ENCODE peak calls at places on chromosomes 4 and X, in seven cellular contexts. B, S, W, O, J, F and L are unnamed samples.

GRCh38 chr4:104942990-104943758 is 203.5 kb upstream of the TET2 start:
- DNase-seq in B (no peak), S (no peak), W (no peak), O (no peak), J (no peak), F (no peak), L (no peak)

GRCh38 chrX:11557120-11557519 is 108.6 kb downstream of the ARHGAP6 start:
- DNase-seq in B (no peak), S (peak), W (peak), O (no peak), J (no peak), F (no peak), L (no peak)

GRCh38 chr4:169074117-169074516 is 64.1 kb upstream of the CBR4 start:
- DNase-seq in B (no peak), S (no peak), W (no peak), O (no peak), J (no peak), F (no peak), L (no peak)

GRCh38 chr4:172942840-172943239 is 225.8 kb upstream of the GALNT7 start:
- DNase-seq in B (no peak), S (no peak), W (no peak), O (no peak), J (no peak), F (no peak), L (no peak)

GRCh38 chrX:12138366-12139313 is at the start of gene FRMPD4:
- DNase-seq in B (peak), S (no peak), W (peak), O (peak), J (peak), F (no peak), L (peak)

GRCh38 chrX:39905475-39905889 is 192.3 kb downstream of the BCOR start:
- DNase-seq in B (no peak), S (no peak), W (peak), O (no peak), J (no peak), F (no peak), L (no peak)

GRCh38 chr4:186132577-186133277 is 28.2 kb downstream of the FAM149A start:
- DNase-seq in B (peak), S (peak), W (peak), O (peak), J (peak), F (peak), L (peak)

GRCh38 chr4:6343950-6344408 is 74.3 kb downstream of the WFS1 start:
- DNase-seq in B (peak), S (no peak), W (peak), O (peak), J (no peak), F (no peak), L (peak)

GRCh38 chr4:15354790-15355418 is 72.9 kb upstream of the C1QTNF7 start:
- DNase-seq in B (no peak), S (no peak), W (no peak), O (no peak), J (no peak), F (no peak), L (no peak)

GRCh38 chrX:133881893-133882292 is 103.5 kb downstream of the GPC3 start:
- DNase-seq in B (peak), S (no peak), W (no peak), O (no peak), J (peak), F (no peak), L (no peak)

GRCh38 chr4:46404961-46405360 is 15.0 kb upstream of the GABRA2 start:
- DNase-seq in B (peak), S (peak), W (peak), O (peak), J (no peak), F (no peak), L (no peak)

GRCh38 chr4:55560096-55560495 is 13.4 kb upstream of the CLOCK start:
- DNase-seq in B (no peak), S (no peak), W (no peak), O (no peak), J (no peak), F (no peak), L (no peak)
- H2BK5ac ChIP-seq in B (no peak), S (no peak), W (no peak), O (no peak), J (no peak), F (no peak), L (no peak)

GRCh38 chr4:75547647-75548387 is 8.0 kb upstream of the ODAPH start:
- DNase-seq in B (no peak), S (peak), W (peak), O (no peak), J (no peak), F (no peak), L (no peak)
- H2BK5ac ChIP-seq in B (no peak), S (no peak), W (no peak), O (no peak), J (no peak), F (no peak), L (peak)

GRCh38 chrX:146396409-146396808 is 413.2 kb upstream of the CXorf51B start:
- DNase-seq in B (peak), S (no peak), W (no peak), O (peak), J (no peak), F (no peak), L (no peak)
- H2BK5ac ChIP-seq in B (no peak), S (no peak), W (no peak), O (no peak), J (no peak), F (no peak), L (no peak)

DNA sequence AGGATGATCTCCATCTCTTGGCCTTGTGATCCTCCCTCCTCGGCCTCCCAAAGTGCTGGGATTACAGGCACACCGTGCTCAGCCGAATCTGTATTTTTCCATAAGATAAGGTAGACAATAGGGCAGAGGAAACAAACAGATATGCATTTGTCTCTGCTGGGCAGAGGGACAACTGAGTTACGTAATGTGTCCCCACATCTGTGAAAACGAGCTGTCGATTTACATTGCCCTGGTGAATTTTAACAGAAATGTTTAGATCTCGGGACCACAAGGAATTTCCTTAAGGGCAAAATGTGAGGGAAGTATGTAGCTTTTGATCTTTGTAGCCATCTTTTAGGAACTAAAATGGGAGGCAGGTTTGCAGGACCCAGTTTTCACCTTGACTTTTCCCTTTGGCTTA is 189.7 kb downstream of the TRIML1 start:
- DNase-seq in B (peak), S (no peak), W (no peak), O (no peak), J (no peak), F (no peak), L (no peak)
- H2BK5ac ChIP-seq in B (no peak), S (no peak), W (no peak), O (no peak), J (no peak), F (no peak), L (no peak)

DNA sequence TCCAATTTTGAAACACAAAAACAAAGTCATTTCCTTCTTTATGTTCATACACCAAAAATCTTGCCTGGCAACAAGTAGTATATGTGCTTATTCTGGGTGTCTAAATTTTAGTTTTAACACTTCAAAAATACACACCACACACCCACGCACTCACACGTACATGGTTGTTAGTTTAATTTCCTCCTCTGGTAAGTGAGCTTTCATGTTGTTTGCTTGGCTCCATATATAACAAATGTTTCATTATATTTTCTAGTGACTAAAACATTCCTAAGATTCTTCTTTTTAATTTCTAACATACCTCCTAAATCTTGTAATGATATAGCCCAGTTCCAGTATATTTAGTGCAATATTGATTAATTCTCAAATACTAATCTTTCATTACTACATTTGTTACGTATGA is 80.9 kb downstream of the PRDM5 start:
- DNase-seq in B (no peak), S (no peak), W (peak), O (no peak), J (no peak), F (no peak), L (no peak)
- H2BK5ac ChIP-seq in B (no peak), S (no peak), W (peak), O (no peak), J (no peak), F (no peak), L (no peak)